ENCODE peak calls at places on chromosome 3, in six cellular contexts. M, X, N, R, A and F are unnamed samples. For H3K36me3, the result is how much of the 10 kb centered on the place peaks cover.

GRCh38 chr3:12963869-12964712 is 109.1 kb downstream of the IQSEC1 start:
- DNase-seq in M (no peak), X (no peak), N (no peak), R (peak), A (no peak), F (no peak)

GRCh38 chr3:197718904-197719303 is 17.8 kb downstream of the RUBCN start:
- DNase-seq in M (no peak), X (no peak), N (no peak), R (no peak), A (peak), F (peak)

GRCh38 chr3:107264888-107265287 is 112.4 kb upstream of the CCDC54 start:
- DNase-seq in M (no peak), X (no peak), N (no peak), R (no peak), A (no peak), F (no peak)

GRCh38 chr3:45631486-45631885 is 36.9 kb downstream of the LIMD1 start:
- DNase-seq in M (no peak), X (no peak), N (no peak), R (no peak), A (no peak), F (no peak)

GRCh38 chr3:184133840-184134745 is 1.1 kb upstream of the EIF2B5 start:
- DNase-seq in M (peak), X (peak), N (peak), R (peak), A (peak), F (no peak)

GRCh38 chr3:75978686-75979085 is 193.3 kb upstream of the ZNF717 start:
- DNase-seq in M (no peak), X (no peak), N (no peak), R (no peak), A (peak), F (no peak)

GRCh38 chr3:51099794-51100542 is 285.1 kb upstream of the MANF start:
- DNase-seq in M (peak), X (peak), N (no peak), R (peak), A (peak), F (peak)

GRCh38 chr3:69200384-69201068 is 78.1 kb upstream of the LMOD3 start:
- DNase-seq in M (peak), X (no peak), N (no peak), R (no peak), A (peak), F (peak)

GRCh38 chr3:16842710-16843270 is 42.0 kb upstream of the PLCL2 start:
- DNase-seq in M (no peak), X (no peak), N (no peak), R (no peak), A (no peak), F (no peak)

GRCh38 chr3:13093687-13094086 is 20.5 kb upstream of the IQSEC1 start:
- DNase-seq in M (no peak), X (no peak), N (no peak), R (no peak), A (no peak), F (no peak)

GRCh38 chr3:24985631-24986030 is 442.4 kb upstream of the RARB start:
- DNase-seq in M (no peak), X (no peak), N (no peak), R (no peak), A (no peak), F (no peak)

GRCh38 chr3:138010273-138010590 is 267 bp downstream of the CLDN18 start:
- DNase-seq in M (no peak), X (no peak), N (peak), R (no peak), A (no peak), F (no peak)

GRCh38 chr3:136818191-136818850 is 605 bp upstream of the SLC35G2 start:
- DNase-seq in M (peak), X (peak), N (no peak), R (peak), A (peak), F (peak)

GRCh38 chr3:113243846-113244245 is 32.5 kb downstream of the BOC start:
- DNase-seq in M (no peak), X (no peak), N (no peak), R (no peak), A (no peak), F (no peak)

GRCh38 chr3:55286695-55287094 is 200.4 kb downstream of the WNT5A start:
- DNase-seq in M (no peak), X (no peak), N (no peak), R (no peak), A (no peak), F (no peak)

GRCh38 chr3:188361888-188362287 is 207.9 kb downstream of the LPP start:
- DNase-seq in M (no peak), X (no peak), N (no peak), R (no peak), A (no peak), F (no peak)

GRCh38 chr3:6580808-6581207 is 280.1 kb upstream of the GRM7 start:
- DNase-seq in M (no peak), X (no peak), N (no peak), R (no peak), A (no peak), F (no peak)

GRCh38 chr3:124886168-124887051 is 755 bp downstream of the ITGB5 start:
- DNase-seq in M (peak), X (peak), N (no peak), R (peak), A (no peak), F (no peak)

GRCh38 chr3:160225181-160226025 is at the start of gene C3orf80:
- DNase-seq in M (peak), X (peak), N (no peak), R (peak), A (peak), F (no peak)
- TF ChIP-seq CTCF in M (no peak), X (peak), N (peak), R (peak), A (no peak), F (no peak)

GRCh38 chr3:172106037-172106559 is 66.7 kb downstream of the FNDC3B start:
- DNase-seq in M (no peak), X (no peak), N (no peak), R (no peak), A (no peak), F (no peak)

GRCh38 chr3:172102123-172102882 is 62.9 kb downstream of the FNDC3B start:
- DNase-seq in M (peak), X (no peak), N (no peak), R (no peak), A (no peak), F (no peak)

GRCh38 chr3:172103724-172104123 is 64.3 kb downstream of the FNDC3B start:
- DNase-seq in M (no peak), X (no peak), N (no peak), R (no peak), A (peak), F (peak)

GRCh38 chr3:172102883-172103310 is 63.5 kb downstream of the FNDC3B start:
- DNase-seq in M (no peak), X (no peak), N (no peak), R (no peak), A (no peak), F (no peak)

GRCh38 chr3:172104471-172105072 is 65.2 kb downstream of the FNDC3B start:
- DNase-seq in M (no peak), X (no peak), N (no peak), R (no peak), A (peak), F (peak)
- H3K4me3 ChIP-seq in M (no peak), X (no peak), N (no peak), R (no peak), A (no peak), F (no peak)

DNA sequence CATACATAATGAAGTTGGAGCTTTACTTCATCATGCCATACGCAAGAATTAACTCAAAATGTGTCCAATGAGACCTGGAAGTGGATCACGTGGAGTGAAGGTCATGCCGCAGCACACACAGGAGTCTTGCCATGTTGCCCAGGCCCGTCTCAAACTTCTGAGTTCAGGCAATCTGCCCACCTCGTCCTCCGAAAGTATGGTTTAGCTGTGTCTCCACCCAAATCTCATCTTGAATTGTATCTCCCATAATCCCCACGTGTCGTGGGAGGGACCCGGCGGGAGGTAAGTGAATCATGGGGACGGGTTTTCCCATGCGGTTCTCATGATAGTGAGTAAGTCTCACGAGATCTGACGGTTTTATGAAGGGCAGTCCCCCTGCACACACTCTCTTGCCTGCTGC is 25.7 kb downstream of the SPCS1 start:
- DNase-seq in M (no peak), X (no peak), N (no peak), R (no peak), A (no peak), F (no peak)
- H3K36me3 ChIP-seq in M (under half), X (half or more), N (half or more), R (half or more), A (under half), F (under half)

DNA sequence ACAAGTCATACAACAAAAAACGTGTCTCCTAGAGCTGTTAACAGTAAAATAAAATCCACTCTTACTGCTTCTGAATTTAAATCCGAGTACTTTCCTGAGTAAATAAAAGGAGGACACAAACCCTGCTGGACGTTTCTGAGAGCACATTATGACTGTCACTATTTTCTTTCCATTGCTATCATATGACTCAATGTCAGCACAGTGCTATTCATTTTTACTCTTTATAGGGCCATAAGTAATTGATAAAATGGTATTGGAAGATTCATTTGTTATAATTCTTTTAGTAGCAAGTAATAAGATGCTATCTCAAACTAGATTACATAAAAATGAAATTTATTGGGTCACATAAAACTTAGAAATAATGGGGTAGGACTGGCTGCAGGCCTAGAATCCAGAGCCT is 68.6 kb downstream of the ALCAM start:
- DNase-seq in M (no peak), X (no peak), N (no peak), R (no peak), A (no peak), F (no peak)
- TF ChIP-seq CTCF in M (no peak), X (no peak), N (no peak), R (no peak), A (no peak), F (no peak)

GRCh38 chr3:154275308-154275707 is 49.0 kb downstream of the DHX36 start:
- DNase-seq in M (no peak), X (no peak), N (no peak), R (no peak), A (no peak), F (no peak)
- H3K4me3 ChIP-seq in M (no peak), X (no peak), N (no peak), R (no peak), A (no peak), F (no peak)

GRCh38 chr3:48600711-48601621 is 5.8 kb upstream of the COL7A1 start:
- DNase-seq in M (no peak), X (no peak), N (no peak), R (no peak), A (no peak), F (no peak)
- H3K36me3 ChIP-seq in M (under half), X (half or more), N (half or more), R (half or more), A (half or more), F (under half)

DNA sequence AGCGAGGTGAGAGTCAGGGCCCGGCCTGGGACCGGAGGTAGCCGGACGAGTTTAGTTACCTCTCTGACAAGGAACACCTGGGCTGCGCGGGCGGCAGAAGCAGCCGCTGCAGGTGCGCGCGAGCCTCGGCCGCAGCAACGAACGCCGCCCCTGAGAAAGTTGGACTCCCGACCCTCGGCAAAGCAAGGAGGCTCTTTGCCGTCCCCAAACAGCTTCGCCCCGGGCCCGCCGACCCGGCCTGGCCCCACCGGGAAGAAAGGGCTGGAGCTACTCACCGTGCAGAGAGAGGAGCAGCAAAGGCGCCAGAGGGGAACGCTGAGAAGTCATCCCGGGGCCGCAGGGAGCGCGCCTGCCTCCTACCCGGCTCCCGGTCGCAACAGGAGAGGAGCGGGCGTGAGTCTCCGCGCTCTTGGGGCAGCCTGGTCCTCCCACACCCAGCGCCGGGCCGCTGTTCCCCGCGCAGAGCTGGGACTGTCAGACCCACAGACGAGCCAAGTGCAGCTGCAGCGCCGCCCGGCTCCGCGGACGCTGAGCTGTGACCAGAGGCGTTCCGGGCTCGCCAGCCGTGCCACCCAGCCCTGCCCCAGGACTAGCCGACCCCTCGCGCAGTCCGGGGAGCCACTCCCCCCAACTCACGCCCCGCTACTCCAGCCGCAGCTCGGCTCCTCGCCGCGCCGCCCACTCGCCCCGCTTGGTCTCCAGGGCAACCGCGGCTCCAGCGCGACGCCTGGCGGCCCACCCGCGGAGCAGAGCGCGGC is at the start of gene IGSF11:
- DNase-seq in M (peak), X (peak), N (no peak), R (peak), A (peak), F (no peak)
- TF ChIP-seq CTCF in M (peak), X (peak), N (peak), R (peak), A (peak), F (no peak)

DNA sequence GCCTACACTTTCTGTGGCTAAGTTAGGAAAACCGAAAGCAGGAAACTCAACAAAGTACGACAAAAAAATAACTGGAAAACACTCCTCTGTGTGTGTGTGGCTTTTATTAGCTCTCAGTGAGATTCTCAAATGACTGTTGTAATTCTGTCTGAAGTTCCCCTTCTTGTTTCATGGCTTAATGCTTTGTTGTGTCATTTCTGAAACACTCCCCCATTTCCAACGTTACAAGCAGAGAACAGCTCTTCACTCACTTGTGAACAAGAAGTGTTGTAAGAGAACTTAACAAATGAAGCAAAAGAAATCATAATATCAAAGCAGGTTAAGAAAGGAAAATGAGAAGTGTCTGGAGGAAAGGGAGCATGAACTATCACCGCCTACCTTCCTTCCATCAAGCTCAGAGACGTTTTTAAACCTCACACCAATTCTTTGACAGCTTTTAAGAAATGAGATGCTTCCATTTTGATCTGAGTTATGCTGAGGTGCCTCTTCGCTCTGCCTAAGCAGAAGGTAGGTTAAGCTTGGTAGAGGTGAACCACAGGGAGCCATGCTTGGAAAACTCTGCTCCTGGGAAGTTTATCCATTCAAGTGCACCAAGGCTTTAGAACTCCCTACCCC is 12.4 kb upstream of the SEC62 start:
- DNase-seq in M (no peak), X (no peak), N (no peak), R (no peak), A (no peak), F (no peak)
- H3K4me3 ChIP-seq in M (no peak), X (no peak), N (no peak), R (no peak), A (no peak), F (no peak)

GRCh38 chr3:10274601-10275000 is 18.1 kb downstream of the GHRL start:
- DNase-seq in M (no peak), X (no peak), N (no peak), R (no peak), A (no peak), F (no peak)
- H3K36me3 ChIP-seq in M (under half), X (half or more), N (half or more), R (half or more), A (under half), F (under half)

DNA sequence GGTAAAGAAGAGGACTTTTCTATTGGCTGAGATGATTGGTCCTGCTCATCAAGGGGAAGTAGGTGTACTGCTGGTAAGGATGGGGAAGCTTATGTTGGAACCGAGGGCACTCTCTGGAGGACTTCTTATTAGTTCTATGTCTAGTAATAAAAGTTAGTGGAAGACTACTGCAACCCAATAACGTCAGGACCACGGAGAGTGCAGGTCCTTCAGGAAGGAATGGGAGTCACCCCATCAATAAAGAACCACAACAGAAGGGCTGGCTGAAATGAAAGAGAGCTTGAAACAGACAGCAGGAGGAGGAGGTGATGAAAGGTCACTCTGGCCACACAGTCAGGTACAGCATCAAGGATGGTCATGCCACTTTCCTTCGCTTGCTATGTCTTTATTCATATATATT is 68.8 kb upstream of the PRR23E start:
- DNase-seq in M (no peak), X (no peak), N (no peak), R (no peak), A (no peak), F (no peak)
- TF ChIP-seq CTCF in M (no peak), X (no peak), N (no peak), R (no peak), A (no peak), F (no peak)